ENCODE peak calls at places on chromosomes 4 and X, in seven cellular contexts. D, O, N, F, J, G and K are unnamed samples.

GRCh38 chr4:113117346-113117677 is 67.9 kb downstream of the ANK2 start:
- DNase-seq in D (no peak), O (no peak), N (no peak), F (no peak), J (no peak), G (no peak), K (no peak)

GRCh38 chr4:158172558-158173258 is at the start of gene GASK1B:
- DNase-seq in D (peak), O (peak), N (peak), F (no peak), J (peak), G (no peak), K (peak)

GRCh38 chr4:78592104-78592783 is 40.7 kb downstream of the ANXA3 start:
- DNase-seq in D (no peak), O (no peak), N (no peak), F (no peak), J (no peak), G (peak), K (peak)

GRCh38 chrX:124737771-124738170 is 391.4 kb downstream of the SH2D1A start:
- DNase-seq in D (peak), O (no peak), N (no peak), F (no peak), J (no peak), G (no peak), K (peak)

GRCh38 chr4:113730467-113731216 is 30.9 kb downstream of the CAMK2D start:
- DNase-seq in D (no peak), O (no peak), N (no peak), F (no peak), J (no peak), G (no peak), K (no peak)

GRCh38 chr4:111512081-111512774 is 633.0 kb upstream of the FAM241A start:
- DNase-seq in D (no peak), O (peak), N (no peak), F (no peak), J (peak), G (peak), K (peak)

GRCh38 chr4:95560791-95561190 is 12.0 kb upstream of the UNC5C start:
- DNase-seq in D (no peak), O (no peak), N (no peak), F (no peak), J (no peak), G (no peak), K (no peak)

GRCh38 chrX:15567267-15567666 is 33.5 kb downstream of the ACE2 start:
- DNase-seq in D (no peak), O (no peak), N (no peak), F (no peak), J (no peak), G (no peak), K (no peak)

GRCh38 chr4:35493977-35494376 is 750.3 kb downstream of the ARAP2 start:
- DNase-seq in D (no peak), O (no peak), N (no peak), F (no peak), J (no peak), G (no peak), K (no peak)

GRCh38 chrX:119374736-119375135 is 24.4 kb upstream of the SLC25A43 start:
- DNase-seq in D (no peak), O (peak), N (no peak), F (no peak), J (no peak), G (peak), K (peak)

GRCh38 chr4:158166701-158167100 is 6.1 kb downstream of the GASK1B start:
- DNase-seq in D (no peak), O (no peak), N (no peak), F (no peak), J (no peak), G (no peak), K (no peak)

GRCh38 chr4:181854142-181854541 is 389.1 kb upstream of the TENM3 start:
- DNase-seq in D (no peak), O (no peak), N (no peak), F (no peak), J (no peak), G (no peak), K (no peak)

GRCh38 chr4:138828926-138829325 is 186.7 kb upstream of the NOCT start:
- DNase-seq in D (no peak), O (no peak), N (no peak), F (no peak), J (no peak), G (no peak), K (no peak)

GRCh38 chrX:72202792-72203401 is 21.3 kb downstream of the PIN4 start:
- DNase-seq in D (peak), O (no peak), N (no peak), F (no peak), J (no peak), G (no peak), K (peak)

GRCh38 chrX:72272868-72273267 is 4.2 kb downstream of the RPS4X start:
- DNase-seq in D (no peak), O (peak), N (no peak), F (no peak), J (peak), G (no peak), K (no peak)

GRCh38 chr4:122744229-122744628 is 11.7 kb downstream of the BBS12 start:
- DNase-seq in D (no peak), O (peak), N (no peak), F (no peak), J (peak), G (peak), K (peak)

GRCh38 chr4:122746485-122746965 is 14.0 kb downstream of the BBS12 start:
- DNase-seq in D (no peak), O (no peak), N (no peak), F (no peak), J (peak), G (no peak), K (no peak)

GRCh38 chr4:122739174-122739573 is 6.7 kb downstream of the BBS12 start:
- DNase-seq in D (no peak), O (peak), N (no peak), F (no peak), J (peak), G (no peak), K (no peak)

GRCh38 chr4:122747068-122747467 is 14.6 kb downstream of the BBS12 start:
- DNase-seq in D (no peak), O (no peak), N (no peak), F (no peak), J (no peak), G (no peak), K (no peak)

GRCh38 chr4:122742933-122743829 is 10.7 kb downstream of the BBS12 start:
- DNase-seq in D (no peak), O (no peak), N (no peak), F (no peak), J (no peak), G (no peak), K (no peak)
- H2BK5ac ChIP-seq in D (no peak), O (no peak), N (no peak), F (no peak), J (no peak), G (no peak), K (no peak)

GRCh38 chr4:8266088-8266487 is 3.5 kb upstream of the HTRA3 start:
- DNase-seq in D (no peak), O (no peak), N (no peak), F (no peak), J (no peak), G (no peak), K (no peak)

GRCh38 chr4:8265171-8265929 is 4.2 kb upstream of the HTRA3 start:
- DNase-seq in D (no peak), O (no peak), N (no peak), F (no peak), J (no peak), G (no peak), K (no peak)

GRCh38 chr4:8268211-8268610 is 1.3 kb upstream of the HTRA3 start:
- DNase-seq in D (no peak), O (no peak), N (no peak), F (no peak), J (no peak), G (no peak), K (no peak)

GRCh38 chr4:8267077-8267476 is 2.5 kb upstream of the HTRA3 start:
- DNase-seq in D (peak), O (peak), N (peak), F (peak), J (peak), G (peak), K (peak)

GRCh38 chr4:8266508-8266907 is 3.0 kb upstream of the HTRA3 start:
- DNase-seq in D (no peak), O (no peak), N (no peak), F (no peak), J (no peak), G (peak), K (no peak)
- H3K23ac ChIP-seq in D (no peak), O (no peak), N (no peak), F (no peak), J (no peak), G (no peak), K (no peak)

DNA sequence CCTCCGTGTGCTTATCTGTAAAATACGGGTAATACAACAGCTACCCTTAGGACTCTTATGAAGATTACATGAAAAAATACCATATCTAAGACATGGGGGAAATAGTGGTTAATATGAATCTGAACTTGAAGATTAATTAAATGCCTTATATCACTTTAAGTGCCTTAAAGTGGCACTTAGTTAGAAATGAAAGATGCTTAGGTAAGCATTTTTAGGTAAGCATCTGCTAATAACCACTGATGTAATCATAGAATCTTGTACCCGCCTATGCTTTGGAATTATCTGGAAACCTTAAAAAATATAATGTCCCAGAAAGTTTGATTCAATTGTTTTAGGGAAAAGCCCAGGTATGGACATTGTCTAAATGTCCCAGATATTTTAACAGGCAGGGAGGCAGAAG is 12.2 kb downstream of the CLNK start:
- DNase-seq in D (no peak), O (no peak), N (no peak), F (no peak), J (no peak), G (no peak), K (no peak)
- H2AK5ac ChIP-seq in D (no peak), O (no peak), N (no peak), F (no peak), J (no peak), G (no peak), K (no peak)

GRCh38 chrX:37357436-37357835 is 8.3 kb downstream of the PRRG1 start:
- DNase-seq in D (no peak), O (no peak), N (no peak), F (no peak), J (no peak), G (no peak), K (no peak)

GRCh38 chrX:37361596-37361995 is 12.4 kb downstream of the PRRG1 start:
- DNase-seq in D (no peak), O (peak), N (no peak), F (no peak), J (peak), G (no peak), K (no peak)
- H2BK5ac ChIP-seq in D (no peak), O (no peak), N (no peak), F (no peak), J (no peak), G (no peak), K (no peak)